ENCODE peak calls at places on chromosomes 3 and 15, in four cellular contexts. X, F, S and V are unnamed samples.

GRCh38 chr15:41438206-41438605 is 21.3 kb downstream of the RTF1 start:
- DNase-seq in X (no peak), F (no peak), S (no peak), V (no peak)

GRCh38 chr3:175193815-175194518 is 334.8 kb downstream of the NAALADL2 start:
- DNase-seq in X (no peak), F (no peak), S (no peak), V (peak)

GRCh38 chr3:151468284-151468917 is 7.5 kb upstream of the IGSF10 start:
- DNase-seq in X (no peak), F (peak), S (peak), V (peak)

GRCh38 chr15:62619105-62619504 is 423.4 kb upstream of the TPM1 start:
- DNase-seq in X (no peak), F (no peak), S (no peak), V (no peak)

GRCh38 chr3:111968319-111969059 is 10.3 kb upstream of the ABHD10 start:
- DNase-seq in S (no peak), F (no peak), X (no peak), V (no peak)

GRCh38 chr3:64612082-64612860 is 75.5 kb downstream of the ADAMTS9 start:
- DNase-seq in S (peak), X (no peak), F (no peak), V (peak)

GRCh38 chr3:73546961-73547360 is 77.8 kb downstream of the PDZRN3 start:
- DNase-seq in S (peak), F (no peak), X (no peak), V (peak)

GRCh38 chr3:111764645-111765091 is 94.4 kb upstream of the PHLDB2 start:
- DNase-seq in F (no peak), S (peak), X (no peak), V (peak)

GRCh38 chr3:56188201-56188600 is 280.1 kb downstream of the ERC2 start:
- DNase-seq in S (no peak), X (no peak), F (no peak), V (no peak)

GRCh38 chr15:89776274-89777072 is at the start of gene MESP2:
- DNase-seq in S (peak), F (peak), X (peak), V (peak)

GRCh38 chr15:42102646-42103235 is 8.4 kb upstream of the PLA2G4D start:
- DNase-seq in F (no peak), X (no peak), S (peak), V (peak)

GRCh38 chr15:42155546-42156265 is 730 bp downstream of the PLA2G4F start:
- DNase-seq in X (no peak), S (no peak), F (no peak), V (no peak)

GRCh38 chr3:85081191-85081895 is 122.6 kb downstream of the CADM2 start:
- DNase-seq in X (no peak), S (peak), F (no peak), V (no peak)

GRCh38 chr15:58472821-58473581 is 41.2 kb downstream of the LIPC start:
- DNase-seq in F (no peak), S (peak), X (no peak), V (no peak)

GRCh38 chr15:96497951-96498350 is 167.5 kb downstream of the NR2F2 start:
- DNase-seq in S (no peak), F (no peak), X (no peak), V (no peak)

GRCh38 chr3:193962986-193963683 is 172.8 kb upstream of the HES1 start:
- DNase-seq in S (no peak), X (no peak), F (no peak), V (no peak)

GRCh38 chr3:5888845-5889244 is 701.3 kb downstream of the EDEM1 start:
- DNase-seq in F (no peak), X (no peak), S (no peak), V (no peak)

GRCh38 chr15:84606653-84607120 is 5.9 kb downstream of the ZSCAN2 start:
- DNase-seq in F (no peak), S (no peak), X (no peak), V (no peak)

GRCh38 chr15:63915888-63916731 is 82.4 kb upstream of the HERC1 start:
- DNase-seq in S (peak), F (no peak), X (peak), V (peak)

GRCh38 chr3:60579734-60580133 is 671.5 kb downstream of the FHIT start:
- DNase-seq in X (no peak), F (no peak), S (peak), V (peak)

GRCh38 chr15:56732881-56733130 is 503 bp downstream of the ZNF280D start:
- DNase-seq in S (no peak), F (no peak), X (no peak), V (no peak)

GRCh38 chr3:106206165-106206564 is 337.4 kb upstream of the CBLB start:
- DNase-seq in F (no peak), S (peak), X (no peak), V (peak)

GRCh38 chr3:123201557-123202427 is at the start of gene SEC22A:
- DNase-seq in F (peak), S (peak), X (peak), V (peak)

GRCh38 chr3:123202451-123202850 is 708 bp downstream of the SEC22A start:
- DNase-seq in F (no peak), S (peak), X (no peak), V (no peak)

GRCh38 chr3:123198352-123198751 is 3.4 kb upstream of the SEC22A start:
- DNase-seq in X (no peak), S (no peak), F (no peak), V (no peak)

GRCh38 chr3:123201223-123201556 is 553 bp upstream of the SEC22A start:
- DNase-seq in X (no peak), F (no peak), S (no peak), V (no peak)
- H3K4me3 ChIP-seq in X (peak), F (peak), S (peak), V (peak)

GRCh38 chr15:81265944-81266775 is 57.8 kb downstream of the STARD5 start:
- DNase-seq in F (peak), S (peak), X (peak), V (peak)
- TF ChIP-seq CTCF in F (peak), S (peak), X (peak), V (peak)

GRCh38 chr3:148400754-148401153 is 296.9 kb upstream of the AGTR1 start:
- DNase-seq in F (no peak), X (no peak), S (peak), V (peak)
- H3K4me3 ChIP-seq in F (no peak), X (no peak), S (no peak), V (no peak)

GRCh38 chr3:126570103-126570541 is 11.4 kb upstream of the C3orf22 start:
- DNase-seq in F (peak), S (no peak), X (no peak), V (no peak)
- TF ChIP-seq CTCF in F (no peak), S (peak), X (no peak), V (no peak)

GRCh38 chr3:147410518-147411234 is 1.5 kb downstream of the ZIC1 start:
- DNase-seq in X (peak), F (peak), S (peak), V (peak)
- H3K4me3 ChIP-seq in X (peak), F (no peak), S (peak), V (peak)

GRCh38 chr3:57755368-57756021 is 614 bp upstream of the SLMAP start:
- DNase-seq in X (no peak), F (no peak), S (peak), V (peak)
- TF ChIP-seq CTCF in X (no peak), F (no peak), S (peak), V (no peak)

GRCh38 chr3:16478516-16478915 is 35.0 kb downstream of the RFTN1 start:
- DNase-seq in F (no peak), S (peak), X (peak), V (peak)

GRCh38 chr3:16476636-16477035 is 36.9 kb downstream of the RFTN1 start:
- DNase-seq in X (no peak), F (no peak), S (peak), V (peak)

GRCh38 chr3:16475766-16476165 is 37.7 kb downstream of the RFTN1 start:
- DNase-seq in S (no peak), F (no peak), X (no peak), V (no peak)

GRCh38 chr3:16477501-16477900 is 36.0 kb downstream of the RFTN1 start:
- DNase-seq in F (no peak), X (no peak), S (no peak), V (peak)

DNA sequence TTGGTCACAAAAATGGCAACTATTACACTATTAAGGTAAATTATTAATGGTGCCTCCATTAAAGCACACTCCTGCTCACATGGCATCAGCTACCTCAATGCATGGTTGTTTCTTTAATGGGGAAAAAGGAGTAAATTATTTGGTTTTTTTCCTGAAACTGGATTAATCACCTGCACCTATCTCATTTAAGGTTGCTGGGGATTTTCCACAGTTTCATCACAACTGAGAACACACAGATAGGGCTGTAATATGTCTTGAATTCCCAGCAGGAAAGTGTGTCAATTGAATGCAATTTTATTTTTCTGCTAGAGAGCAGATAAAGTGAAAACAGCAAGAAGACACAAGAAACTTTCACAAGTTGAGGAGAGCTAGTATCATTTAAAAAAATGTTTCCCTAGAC is 36.4 kb downstream of the RFTN1 start:
- DNase-seq in F (no peak), S (peak), X (no peak), V (no peak)
- H3K4me3 ChIP-seq in F (no peak), S (no peak), X (no peak), V (no peak)

GRCh38 chr15:45262906-45263456 is 10.9 kb downstream of the SLC28A2 start:
- DNase-seq in X (no peak), F (no peak), S (no peak), V (no peak)

GRCh38 chr15:45265506-45265905 is 13.5 kb downstream of the SLC28A2 start:
- DNase-seq in S (no peak), F (no peak), X (no peak), V (no peak)

GRCh38 chr15:45263854-45264253 is 11.8 kb downstream of the SLC28A2 start:
- DNase-seq in X (no peak), S (no peak), F (no peak), V (no peak)

DNA sequence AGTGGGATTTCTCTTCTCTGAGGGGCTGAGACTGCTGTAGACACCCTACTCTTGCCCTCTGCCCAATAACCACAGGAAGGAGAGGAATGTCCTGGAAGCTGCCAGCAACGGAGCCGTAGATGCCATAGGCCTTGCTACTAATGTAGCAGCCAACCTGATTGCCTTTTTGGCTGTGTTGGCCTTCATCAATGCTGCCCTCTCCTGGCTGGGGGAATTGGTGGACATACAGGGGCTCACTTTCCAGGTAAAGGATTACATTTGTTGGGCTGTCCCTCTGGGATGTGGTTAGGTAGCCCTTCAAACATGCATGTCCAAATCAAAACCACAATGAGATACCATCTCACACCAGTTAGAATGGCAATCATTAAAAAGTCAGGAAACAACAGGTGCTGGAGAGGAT is 16.1 kb downstream of the SLC28A2 start:
- DNase-seq in X (no peak), S (no peak), F (no peak), V (no peak)
- TF ChIP-seq CTCF in X (no peak), S (no peak), F (no peak), V (no peak)

DNA sequence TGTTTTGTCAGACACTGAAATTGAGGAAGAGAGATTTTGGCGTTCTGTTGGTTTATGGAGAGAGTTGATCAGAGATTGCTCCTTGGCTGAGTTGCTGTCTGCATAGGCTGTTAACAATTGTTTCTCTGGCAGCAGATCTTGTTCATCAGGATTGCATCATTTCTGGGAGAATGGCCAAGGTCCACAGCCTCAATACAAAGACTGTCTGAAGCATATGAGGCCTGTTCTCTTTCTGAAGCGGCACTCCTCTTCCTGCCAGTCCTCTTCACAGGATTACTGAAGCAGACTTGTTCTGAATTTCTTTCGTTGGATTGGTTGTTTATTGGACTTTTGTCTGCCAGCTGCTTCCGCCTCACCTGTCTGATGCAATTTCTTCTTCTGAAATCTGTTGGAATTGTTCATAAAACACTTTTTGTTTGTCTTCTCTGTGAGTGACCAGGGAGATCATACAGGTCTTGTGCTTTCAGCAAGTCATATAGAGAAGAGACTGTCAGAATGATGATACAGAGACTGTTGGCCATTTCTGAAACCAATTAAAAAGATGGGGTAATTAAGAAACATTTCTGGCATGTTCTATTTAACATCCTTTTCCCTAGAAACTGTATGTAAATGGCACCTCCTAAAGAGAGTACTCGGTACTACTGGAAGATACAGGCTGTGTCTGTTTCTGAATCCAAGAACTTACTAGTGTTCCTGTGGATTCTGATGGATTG is 25.5 kb downstream of the SETD5 start:
- DNase-seq in X (peak), F (peak), S (peak), V (peak)
- H3K4me3 ChIP-seq in X (peak), F (no peak), S (peak), V (peak)

GRCh38 chr15:99409097-99409473 is 156.7 kb upstream of the MEF2A start:
- DNase-seq in F (peak), S (peak), X (peak), V (peak)

GRCh38 chr15:99409560-99409959 is 156.2 kb upstream of the MEF2A start:
- DNase-seq in F (no peak), S (no peak), X (no peak), V (no peak)

GRCh38 chr15:99412082-99412481 is 153.7 kb upstream of the MEF2A start:
- DNase-seq in S (no peak), X (no peak), F (no peak), V (no peak)

GRCh38 chr15:99411234-99411633 is 154.6 kb upstream of the MEF2A start:
- DNase-seq in X (no peak), F (no peak), S (no peak), V (no peak)

DNA sequence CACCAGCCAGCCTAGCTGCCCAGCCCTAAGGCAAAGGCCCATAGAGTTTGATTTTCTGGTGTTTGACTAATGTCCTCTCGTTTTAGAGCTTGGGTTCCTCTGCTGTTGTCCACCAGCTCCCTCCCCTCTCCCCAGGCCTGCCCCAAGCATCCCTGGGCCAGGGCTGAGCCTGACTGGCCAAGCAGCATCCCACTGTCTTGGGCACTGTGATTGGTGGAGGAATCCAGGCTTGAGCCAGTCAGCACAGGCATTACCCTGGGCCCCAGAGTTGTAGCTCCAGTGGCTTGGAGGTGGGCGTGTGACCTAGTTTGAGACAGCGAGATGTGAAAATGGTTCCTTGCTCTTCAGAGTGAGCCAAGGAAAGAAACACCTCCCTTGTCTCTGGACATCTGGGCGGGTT is 155.3 kb upstream of the MEF2A start:
- DNase-seq in F (no peak), S (no peak), X (no peak), V (no peak)
- TF ChIP-seq CTCF in F (no peak), S (no peak), X (no peak), V (no peak)